ENCODE peak calls at places on chromosomes 7 and 10, in nine cellular contexts. G is stimulated activated CD8-positive, alpha-beta memory T cell treated with anti-CD3 and anti-CD28 coated beads, Interleukin-12 subunit alpha, Interleukin-12 subunit beta, amount 100 ng/mL, for 1 hour; Z is hepatic stellate cell; I is SK-N-DZ; V is amniotic epithelial cell; C is EH; D is activated T-cell treated with anti-CD3 and anti-CD28 coated beads, Interleukin-2, amount 50 U/mL, for 1 hour; E is omental fat pad; O is LoVo. Q is an unnamed sample.

GRCh38 chr10:48459270-48460147 is 145.4 kb downstream of the ARHGAP22 start:
- DNase-seq in G (no peak), Z (no peak), I (no peak), V (no peak), C (no peak), D (peak; percentile 5), E (no peak), O (no peak), Q (no peak)

GRCh38 chr10:122221958-122222357 is 49.1 kb upstream of the BTBD16 start:
- DNase-seq in G (no peak), Z (no peak), I (no peak), V (no peak), C (no peak), D (no peak), E (no peak), O (no peak), Q (no peak)

GRCh38 chr10:104197364-104197763 is 34.8 kb downstream of the CFAP43 start:
- DNase-seq in G (no peak), Z (no peak), I (no peak), V (no peak), C (no peak), D (no peak), E (no peak), O (peak; percentile 71), Q (no peak)

GRCh38 chr7:149381245-149381644 is 79.6 kb downstream of the ZNF777 start:
- DNase-seq in G (no peak), Z (no peak), I (no peak), V (no peak), C (peak; percentile 6), D (no peak), E (no peak), O (no peak), Q (no peak)

GRCh38 chr10:116385994-116386809 is 41.4 kb upstream of the PNLIPRP3 start:
- DNase-seq in G (no peak), Z (no peak), I (peak; percentile 57), V (peak; percentile 17), C (peak; percentile 40), D (no peak), E (no peak), O (peak; percentile 47), Q (no peak)

GRCh38 chr10:93458821-93459257 is 23.3 kb downstream of the MYOF start:
- DNase-seq in G (no peak), Z (peak; percentile 84), I (no peak), V (peak; percentile 100), C (peak; percentile 100), D (no peak), E (peak; percentile 56), O (peak; percentile 93), Q (peak; percentile 87)

GRCh38 chr7:84908196-84908793 is 278.6 kb downstream of the SEMA3D start:
- DNase-seq in G (no peak), Z (no peak), I (no peak), V (no peak), C (no peak), D (no peak), E (no peak), O (no peak), Q (no peak)

GRCh38 chr7:128373588-128373987 is 12.1 kb upstream of the PRRT4 start:
- DNase-seq in G (no peak), Z (no peak), I (no peak), V (no peak), C (no peak), D (no peak), E (no peak), O (no peak), Q (no peak)

GRCh38 chr7:73612598-73613269 is 11.6 kb downstream of the MLXIPL start:
- DNase-seq in G (no peak), Z (no peak), I (no peak), V (peak; percentile 58), C (peak; percentile 28), D (no peak), E (no peak), O (peak; percentile 89), Q (peak; percentile 46)

GRCh38 chr7:90621892-90622182 is 25.7 kb downstream of the CDK14 start:
- DNase-seq in G (no peak), Z (no peak), I (no peak), V (no peak), C (no peak), D (no peak), E (no peak), O (no peak), Q (no peak)

GRCh38 chr10:125448596-125448995 is 234.4 kb downstream of the TEX36 start:
- DNase-seq in G (no peak), Z (no peak), I (peak; percentile 4), V (no peak), C (peak; percentile 19), D (no peak), E (no peak), O (peak; percentile 16), Q (peak; percentile 1)

GRCh38 chr10:123278445-123278844 is 124.2 kb downstream of the BUB3 start:
- DNase-seq in G (no peak), Z (no peak), I (no peak), V (no peak), C (no peak), D (no peak), E (no peak), O (no peak), Q (no peak)